ENCODE peak calls at places on chromosomes 5 and 9, in eight cellular contexts. L, P, D, Y, W, E, B and S are unnamed samples.
A peak's percentile ranks its signal among the peaks of the same experiment; 100 is the strongest.

GRCh38 chr5:51860532-51861018 is 477.3 kb downstream of the ISL1 start:
- DNase-seq in P (no peak), Y (no peak), E (no peak), L (no peak), W (no peak), B (no peak), D (no peak), S (no peak)

GRCh38 chr5:43000198-43000840 is 39.8 kb downstream of the ANXA2R start:
- DNase-seq in E (no peak), Y (peak; percentile 71), P (no peak), L (no peak), D (no peak), W (no peak), B (peak; percentile 47), S (no peak)

GRCh38 chr5:65142007-65142406 is 339.7 kb downstream of the ADAMTS6 start:
- DNase-seq in E (no peak), P (no peak), Y (peak; percentile 41), D (no peak), B (peak; percentile 46), L (no peak), W (no peak), S (no peak)

GRCh38 chr5:120388016-120388781 is 75.9 kb upstream of the PRR16 start:
- DNase-seq in L (no peak), B (no peak), E (peak; percentile 9), P (no peak), Y (no peak), D (no peak), W (no peak), S (no peak)

GRCh38 chr9:135801070-135801469 is 99.1 kb downstream of the KCNT1 start:
- DNase-seq in Y (no peak), L (no peak), W (no peak), P (no peak), B (no peak), E (no peak), D (no peak), S (no peak)

GRCh38 chr9:135244751-135245221 is 157.3 kb downstream of the OLFM1 start:
- DNase-seq in W (no peak), E (no peak), Y (no peak), D (no peak), L (no peak), P (no peak), B (no peak), S (no peak)

GRCh38 chr5:74994791-74995190 is 57.6 kb downstream of the GCNT4 start:
- DNase-seq in E (no peak), L (no peak), P (no peak), B (no peak), Y (no peak), D (no peak), W (no peak), S (no peak)

GRCh38 chr9:78786794-78787193 is 489.9 kb downstream of the PSAT1 start:
- DNase-seq in P (no peak), L (no peak), Y (no peak), W (no peak), E (peak; percentile 38), B (no peak), D (no peak), S (no peak)

GRCh38 chr9:7368410-7369292 is 430.9 kb downstream of the DMAC1 start:
- DNase-seq in L (no peak), B (no peak), W (no peak), E (no peak), Y (no peak), P (no peak), D (no peak), S (no peak)

GRCh38 chr9:21081999-21082398 is 4.3 kb upstream of the IFNB1 start:
- DNase-seq in Y (no peak), P (no peak), D (no peak), W (no peak), E (no peak), L (no peak), B (no peak), S (no peak)

GRCh38 chr5:57598756-57599155 is 116.1 kb upstream of the ACTBL2 start:
- DNase-seq in L (no peak), Y (no peak), E (peak; percentile 69), P (no peak), B (no peak), W (no peak), D (no peak), S (no peak)

GRCh38 chr9:113973963-113974413 is 97.9 kb downstream of the ZNF618 start:
- DNase-seq in L (no peak), Y (no peak), B (no peak), P (no peak), W (no peak), E (no peak), D (no peak), S (no peak)

GRCh38 chr5:173671121-173671949 is 54.9 kb upstream of the BOD1 start:
- DNase-seq in L (no peak), W (no peak), Y (no peak), P (no peak), D (peak; percentile 80), E (no peak), B (no peak), S (no peak)

GRCh38 chr5:203246-203645 is 12.0 kb downstream of the LRRC14B start:
- DNase-seq in W (no peak), D (no peak), P (no peak), L (no peak), B (no peak), E (no peak), Y (no peak), S (no peak)

GRCh38 chr5:143496928-143497327 is 93.4 kb upstream of the NR3C1 start:
- DNase-seq in W (no peak), P (no peak), B (no peak), D (no peak), L (no peak), E (no peak), Y (no peak), S (no peak)

GRCh38 chr5:42250-42649 is 49.7 kb upstream of the PLEKHG4B start:
- DNase-seq in Y (peak; percentile 74), W (no peak), D (no peak), L (no peak), E (no peak), P (no peak), B (no peak), S (no peak)

GRCh38 chr5:175653763-175654162 is 4.1 kb upstream of the HRH2 start:
- DNase-seq in Y (no peak), W (no peak), P (no peak), D (no peak), B (no peak), L (no peak), E (no peak), S (no peak)

GRCh38 chr5:143329843-143330242 is 73.6 kb downstream of the NR3C1 start:
- DNase-seq in E (no peak), Y (no peak), L (no peak), P (no peak), W (no peak), D (no peak), B (no peak), S (no peak)

GRCh38 chr5:120848883-120849282 is 384.8 kb downstream of the PRR16 start:
- DNase-seq in B (no peak), P (no peak), L (no peak), E (no peak), W (no peak), D (no peak), Y (peak; percentile 61), S (peak; percentile 23)

GRCh38 chr5:151467576-151467975 is 20.2 kb downstream of the SLC36A1 start:
- DNase-seq in L (no peak), W (no peak), D (no peak), P (no peak), B (no peak), E (no peak), Y (no peak), S (no peak)

GRCh38 chr5:4879075-4879474 is 261.1 kb upstream of the ADAMTS16 start:
- DNase-seq in L (no peak), D (no peak), B (no peak), E (no peak), P (no peak), W (no peak), Y (no peak), S (no peak)

GRCh38 chr5:116451905-116452450 is 122.6 kb downstream of the SEMA6A start:
- DNase-seq in E (no peak), P (no peak), Y (no peak), L (no peak), D (no peak), W (no peak), B (no peak), S (no peak)

GRCh38 chr9:87076825-87077224 is 129.5 kb upstream of the GAS1 start:
- DNase-seq in L (no peak), Y (no peak), E (no peak), W (no peak), B (no peak), P (no peak), D (no peak), S (no peak)

GRCh38 chr5:160555836-160556660 is 134.4 kb downstream of the PTTG1 start:
- DNase-seq in D (no peak), L (no peak), W (no peak), P (no peak), B (peak; percentile 94), Y (no peak), E (no peak), S (peak; percentile 17)

GRCh38 chr9:34124103-34124502 is 2.4 kb downstream of the DCAF12 start:
- DNase-seq in D (no peak), E (no peak), B (no peak), W (no peak), Y (no peak), L (no peak), P (no peak), S (no peak)

GRCh38 chr5:60487466-60487865 is 212.5 kb downstream of the DEPDC1B start:
- DNase-seq in L (no peak), E (no peak), B (peak; percentile 57), P (no peak), W (no peak), D (no peak), Y (no peak), S (no peak)

GRCh38 chr9:99377790-99378775 is 156.0 kb downstream of the SEC61B start:
- DNase-seq in W (no peak), B (no peak), P (no peak), Y (peak; percentile 28), D (no peak), E (no peak), L (no peak), S (no peak)

GRCh38 chr5:146794326-146795029 is 84.1 kb downstream of the PPP2R2B start:
- DNase-seq in P (no peak), Y (no peak), L (no peak), B (no peak), W (no peak), E (no peak), D (no peak), S (no peak)

GRCh38 chr5:106454651-106455415 is 1215.9 kb downstream of the EFNA5 start:
- DNase-seq in B (peak; percentile 13), E (peak; percentile 4), L (no peak), W (no peak), D (no peak), P (no peak), Y (peak; percentile 81), S (peak; percentile 34)

GRCh38 chr9:123120953-123121352 is 87.5 kb downstream of the GPR21 start:
- DNase-seq in E (no peak), D (no peak), B (no peak), L (no peak), Y (no peak), W (no peak), P (no peak), S (no peak)

GRCh38 chr9:84990416-84990815 is 320.9 kb downstream of the NTRK2 start:
- DNase-seq in E (no peak), D (peak; percentile 61), B (no peak), Y (no peak), W (no peak), L (no peak), P (no peak), S (no peak)

GRCh38 chr9:135886147-135886981 is 21.0 kb downstream of the CAMSAP1 start:
- DNase-seq in Y (no peak), E (no peak), P (no peak), B (no peak), W (no peak), L (no peak), D (no peak), S (no peak)

GRCh38 chr9:105881654-105882349 is 187.5 kb downstream of the TMEM38B start:
- DNase-seq in Y (peak; percentile 93), L (peak; percentile 10), W (peak; percentile 49), P (peak; percentile 41), B (peak; percentile 85), E (peak; percentile 50), D (peak; percentile 24), S (peak; percentile 88)

GRCh38 chr9:20335668-20336332 is 286.5 kb downstream of the MLLT3 start:
- DNase-seq in P (no peak), E (no peak), W (no peak), D (no peak), Y (no peak), B (no peak), L (no peak), S (no peak)